ENCODE peak calls at places on chromosomes 3 and 15, in four cellular contexts. One of them, this sample, is unnamed.

GRCh38 chr3:71369733-71370391 is 213.7 kb downstream of the FOXP1 start:
- DNase-seq in RWPE1: no peak
- DNase-seq in endothelial cell of umbilical vein: peak; percentile 15
- DNase-seq in breast epithelium: no peak
- DNase-seq in this sample: no peak

GRCh38 chr3:134471521-134472193 is 14.1 kb downstream of the ANAPC13 start:
- DNase-seq in endothelial cell of umbilical vein: peak; percentile 71
- DNase-seq in RWPE1: peak; percentile 54
- DNase-seq in breast epithelium: no peak
- DNase-seq in this sample: no peak

GRCh38 chr3:4977001-4977888 is 2.0 kb upstream of the BHLHE40 start:
- DNase-seq in endothelial cell of umbilical vein: peak; percentile 92
- DNase-seq in breast epithelium: peak; percentile 79
- DNase-seq in RWPE1: peak; percentile 44
- DNase-seq in this sample: no peak

GRCh38 chr3:71341721-71342120 is 241.8 kb downstream of the FOXP1 start:
- DNase-seq in RWPE1: peak; percentile 8
- DNase-seq in endothelial cell of umbilical vein: peak; percentile 54
- DNase-seq in breast epithelium: no peak
- DNase-seq in this sample: peak; percentile 47

GRCh38 chr3:110568246-110568645 is 503.4 kb upstream of the NECTIN3 start:
- DNase-seq in endothelial cell of umbilical vein: peak; percentile 6
- DNase-seq in breast epithelium: no peak
- DNase-seq in RWPE1: peak; percentile 49
- DNase-seq in this sample: peak; percentile 49

GRCh38 chr15:84797212-84797611 is 19.9 kb upstream of the ALPK3 start:
- DNase-seq in endothelial cell of umbilical vein: no peak
- DNase-seq in breast epithelium: no peak
- DNase-seq in RWPE1: no peak
- DNase-seq in this sample: peak; percentile 42

GRCh38 chr3:82467051-82467450 is 705.6 kb upstream of the GBE1 start:
- DNase-seq in endothelial cell of umbilical vein: no peak
- DNase-seq in RWPE1: no peak
- DNase-seq in breast epithelium: no peak
- DNase-seq in this sample: no peak

GRCh38 chr3:156675744-156676466 is 1.5 kb downstream of the TIPARP start:
- DNase-seq in endothelial cell of umbilical vein: peak; percentile 88
- DNase-seq in RWPE1: peak; percentile 77
- DNase-seq in breast epithelium: no peak
- DNase-seq in this sample: peak; percentile 55

GRCh38 chr15:67146875-67147381 is 81.5 kb downstream of the SMAD3 start:
- DNase-seq in breast epithelium: no peak
- DNase-seq in RWPE1: peak; percentile 95
- DNase-seq in endothelial cell of umbilical vein: peak; percentile 94
- DNase-seq in this sample: peak; percentile 88

GRCh38 chr3:196198771-196199753 is 12.1 kb downstream of the ZDHHC19 start:
- DNase-seq in endothelial cell of umbilical vein: no peak
- DNase-seq in RWPE1: no peak
- DNase-seq in breast epithelium: no peak
- DNase-seq in this sample: no peak

GRCh38 chr15:63985221-63986184 is 60.8 kb downstream of the DAPK2 start:
- DNase-seq in RWPE1: no peak
- DNase-seq in breast epithelium: no peak
- DNase-seq in endothelial cell of umbilical vein: peak; percentile 30
- DNase-seq in this sample: no peak

GRCh38 chr3:41863024-41863423 is 98.9 kb downstream of the ULK4 start:
- DNase-seq in RWPE1: no peak
- DNase-seq in endothelial cell of umbilical vein: no peak
- DNase-seq in breast epithelium: no peak
- DNase-seq in this sample: no peak

GRCh38 chr15:78879517-78880241 is 7.0 kb downstream of the MORF4L1 start:
- DNase-seq in RWPE1: no peak
- DNase-seq in endothelial cell of umbilical vein: no peak
- DNase-seq in breast epithelium: no peak
- DNase-seq in this sample: no peak

GRCh38 chr3:69200384-69201068 is 78.1 kb upstream of the LMOD3 start:
- DNase-seq in breast epithelium: peak; percentile 55
- DNase-seq in endothelial cell of umbilical vein: peak; percentile 94
- DNase-seq in RWPE1: peak; percentile 61
- DNase-seq in this sample: no peak

DNA sequence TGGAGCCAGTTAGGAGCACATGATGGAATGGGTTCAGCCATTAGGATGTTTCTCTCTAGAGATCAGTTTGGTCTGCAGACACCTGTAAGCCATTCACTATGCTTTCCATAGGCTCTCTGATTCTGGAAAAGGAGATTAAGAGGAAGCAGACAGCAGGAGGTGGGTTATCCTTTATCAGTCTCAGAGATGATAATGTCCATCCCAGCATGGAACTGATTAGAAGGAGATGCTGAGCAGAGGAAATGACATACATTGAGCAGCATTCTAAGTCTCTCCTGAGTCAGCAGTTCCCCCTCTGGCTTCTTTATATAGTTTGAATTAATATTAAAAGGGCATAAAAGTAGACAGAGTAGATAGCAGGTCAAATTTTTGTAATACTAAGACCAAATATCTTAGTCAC is 591.1 kb downstream of the GBE1 start:
- DNase-seq in RWPE1: no peak
- DNase-seq in breast epithelium: no peak
- DNase-seq in endothelial cell of umbilical vein: no peak
- DNase-seq in this sample: no peak
- H3K27ac ChIP-seq in RWPE1: no peak overlapping the region
- H3K27ac ChIP-seq in breast epithelium: no peak overlapping the region
- H3K27ac ChIP-seq in endothelial cell of umbilical vein: no peak overlapping the region
- H3K27ac ChIP-seq in this sample: no peak overlapping the region

GRCh38 chr15:40241305-40242215 is 2.7 kb downstream of the PAK6 start:
- DNase-seq in endothelial cell of umbilical vein: no peak
- DNase-seq in breast epithelium: no peak
- DNase-seq in RWPE1: no peak
- DNase-seq in this sample: no peak

GRCh38 chr15:40238481-40238926 is 359 bp upstream of the PAK6 start:
- DNase-seq in breast epithelium: no peak
- DNase-seq in endothelial cell of umbilical vein: no peak
- DNase-seq in RWPE1: no peak
- DNase-seq in this sample: no peak

GRCh38 chr15:40239671-40240618 is 1.1 kb downstream of the PAK6 start:
- DNase-seq in breast epithelium: no peak
- DNase-seq in endothelial cell of umbilical vein: no peak
- DNase-seq in RWPE1: peak; percentile 79
- DNase-seq in this sample: no peak

GRCh38 chr15:40240619-40241304 is 1.9 kb downstream of the PAK6 start:
- DNase-seq in endothelial cell of umbilical vein: no peak
- DNase-seq in breast epithelium: no peak
- DNase-seq in RWPE1: peak; percentile 60
- DNase-seq in this sample: no peak

GRCh38 chr15:40238927-40239591 is at the start of gene PAK6:
- DNase-seq in breast epithelium: peak; percentile 91
- DNase-seq in RWPE1: peak; percentile 97
- DNase-seq in endothelial cell of umbilical vein: peak; percentile 11
- DNase-seq in this sample: no peak
- H3K27ac ChIP-seq in breast epithelium: peak within 1 kb of the TSS; percentile 82
- H3K27ac ChIP-seq in RWPE1: peak within 1 kb of the TSS; percentile 100
- H3K27ac ChIP-seq in endothelial cell of umbilical vein: no peak within 1 kb of the TSS
- H3K27ac ChIP-seq in this sample: no peak within 1 kb of the TSS

GRCh38 chr3:9934993-9935392 is 1.4 kb downstream of the CRELD1 start:
- DNase-seq in RWPE1: no peak
- DNase-seq in endothelial cell of umbilical vein: no peak
- DNase-seq in breast epithelium: no peak
- DNase-seq in this sample: no peak
- H3K27ac ChIP-seq in RWPE1: no peak overlapping the region
- H3K27ac ChIP-seq in endothelial cell of umbilical vein: no peak overlapping the region
- H3K27ac ChIP-seq in breast epithelium: peak overlapping the region; percentile 99
- H3K27ac ChIP-seq in this sample: no peak overlapping the region

GRCh38 chr3:173301647-173302046 is 95.9 kb upstream of the NLGN1 start:
- DNase-seq in breast epithelium: no peak
- DNase-seq in RWPE1: no peak
- DNase-seq in endothelial cell of umbilical vein: no peak
- DNase-seq in this sample: no peak
- H3K27ac ChIP-seq in breast epithelium: no peak overlapping the region
- H3K27ac ChIP-seq in RWPE1: no peak overlapping the region
- H3K27ac ChIP-seq in endothelial cell of umbilical vein: no peak overlapping the region
- H3K27ac ChIP-seq in this sample: peak overlapping the region; percentile 11

GRCh38 chr3:149620291-149621020 is 37.4 kb downstream of the WWTR1 start:
- DNase-seq in endothelial cell of umbilical vein: no peak
- DNase-seq in RWPE1: no peak
- DNase-seq in breast epithelium: no peak
- DNase-seq in this sample: peak; percentile 32
- H3K27ac ChIP-seq in endothelial cell of umbilical vein: peak overlapping the region; percentile 99
- H3K27ac ChIP-seq in RWPE1: no peak overlapping the region
- H3K27ac ChIP-seq in breast epithelium: peak overlapping the region; percentile 66
- H3K27ac ChIP-seq in this sample: peak overlapping the region; percentile 49

DNA sequence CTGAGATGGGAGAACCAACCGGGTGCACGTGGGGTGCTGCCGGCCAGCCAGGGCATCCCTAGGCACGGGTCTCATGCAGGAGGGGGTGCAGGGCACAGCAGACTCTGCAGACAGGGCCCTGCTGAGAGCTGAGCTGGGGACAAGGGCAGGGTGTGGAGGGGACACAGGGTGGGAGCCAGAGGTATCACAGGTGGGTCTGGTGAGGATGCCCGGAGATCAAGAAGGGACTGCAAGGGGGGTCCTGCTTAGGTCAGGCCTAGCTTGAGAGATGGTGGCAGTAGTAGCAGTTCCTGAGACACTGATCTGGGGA is 39.5 kb upstream of the PRR23E start:
- DNase-seq in endothelial cell of umbilical vein: no peak
- DNase-seq in breast epithelium: no peak
- DNase-seq in RWPE1: no peak
- DNase-seq in this sample: no peak
- H3K27ac ChIP-seq in endothelial cell of umbilical vein: no peak overlapping the region
- H3K27ac ChIP-seq in breast epithelium: no peak overlapping the region
- H3K27ac ChIP-seq in RWPE1: no peak overlapping the region
- H3K27ac ChIP-seq in this sample: no peak overlapping the region

DNA sequence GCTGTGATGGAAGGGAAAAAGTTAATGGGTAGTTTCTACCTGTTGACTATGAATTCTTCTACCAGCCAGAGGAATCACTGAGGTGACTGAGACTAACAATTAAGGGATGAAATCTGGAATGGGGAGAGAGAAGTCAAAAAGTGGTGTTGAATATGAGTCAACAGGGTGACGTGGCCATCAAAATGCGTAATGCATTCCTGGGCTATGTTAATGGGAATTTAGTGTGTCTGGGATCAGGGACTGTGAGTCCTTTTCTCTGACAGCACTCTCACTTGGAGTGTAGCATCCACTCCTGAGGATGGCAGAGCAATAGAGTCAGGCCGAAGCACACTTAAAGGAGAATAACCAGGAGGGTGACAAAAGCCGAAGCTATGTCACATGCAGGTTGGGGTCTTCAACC is 60.4 kb downstream of the MESD start:
- DNase-seq in RWPE1: peak; percentile 77
- DNase-seq in breast epithelium: no peak
- DNase-seq in endothelial cell of umbilical vein: no peak
- DNase-seq in this sample: peak; percentile 24
- H3K27ac ChIP-seq in RWPE1: no peak overlapping the region
- H3K27ac ChIP-seq in breast epithelium: no peak overlapping the region
- H3K27ac ChIP-seq in endothelial cell of umbilical vein: no peak overlapping the region
- H3K27ac ChIP-seq in this sample: peak overlapping the region; percentile 61

GRCh38 chr3:114192141-114192540 is 13.3 kb upstream of the DRD3 start:
- DNase-seq in breast epithelium: no peak
- DNase-seq in RWPE1: no peak
- DNase-seq in endothelial cell of umbilical vein: no peak
- DNase-seq in this sample: no peak

DNA sequence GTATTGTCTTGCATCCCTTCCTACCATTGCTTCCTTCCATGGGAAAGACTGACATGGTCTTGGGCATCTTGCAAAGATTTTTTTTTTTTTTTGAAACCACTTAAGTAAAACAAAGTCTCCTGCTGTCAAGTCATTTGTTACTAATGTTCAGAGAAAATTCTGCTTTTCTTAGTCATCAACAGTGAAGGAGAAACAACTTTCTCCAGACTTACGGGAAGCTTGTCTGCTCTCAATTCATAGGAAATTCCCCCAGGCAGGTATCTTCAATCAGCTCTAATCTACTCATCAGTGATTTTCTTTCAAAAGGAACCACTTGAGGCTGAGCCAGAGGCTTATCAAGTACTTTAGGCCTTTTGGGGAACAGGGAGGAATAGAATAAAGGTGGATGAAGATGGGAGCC is 15.9 kb upstream of the DRD3 start:
- DNase-seq in RWPE1: no peak
- DNase-seq in breast epithelium: no peak
- DNase-seq in endothelial cell of umbilical vein: no peak
- DNase-seq in this sample: no peak
- H3K27ac ChIP-seq in RWPE1: no peak overlapping the region
- H3K27ac ChIP-seq in breast epithelium: no peak overlapping the region
- H3K27ac ChIP-seq in endothelial cell of umbilical vein: no peak overlapping the region
- H3K27ac ChIP-seq in this sample: no peak overlapping the region

DNA sequence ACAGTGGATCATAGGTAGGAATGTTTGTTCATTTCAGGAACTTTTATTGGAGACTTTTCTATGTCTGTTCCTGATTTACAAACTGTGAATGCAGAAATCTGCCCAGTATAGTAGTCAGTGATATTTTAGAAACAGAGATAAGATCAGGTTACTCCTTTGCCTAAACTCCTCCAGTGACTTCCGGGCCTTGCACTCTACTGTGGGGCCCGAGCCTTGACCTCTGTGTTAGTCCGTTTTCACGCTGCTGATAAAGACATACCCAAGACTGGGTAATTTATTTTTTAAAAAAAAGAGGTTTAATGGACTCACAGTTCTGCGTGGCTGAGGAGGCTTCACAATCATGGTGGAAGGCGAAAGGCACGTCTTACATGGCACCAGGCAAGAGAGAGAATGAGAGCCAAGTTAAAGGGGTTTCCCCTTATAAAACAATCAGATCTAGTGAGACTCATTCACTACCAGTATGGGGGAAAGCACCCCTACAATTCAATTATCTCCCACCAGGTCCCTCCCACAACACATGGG is 127.1 kb downstream of the DNAJB8 start:
- DNase-seq in breast epithelium: peak; percentile 28
- DNase-seq in endothelial cell of umbilical vein: no peak
- DNase-seq in RWPE1: no peak
- DNase-seq in this sample: no peak
- H3K27ac ChIP-seq in breast epithelium: no peak overlapping the region
- H3K27ac ChIP-seq in endothelial cell of umbilical vein: no peak overlapping the region
- H3K27ac ChIP-seq in RWPE1: no peak overlapping the region
- H3K27ac ChIP-seq in this sample: no peak overlapping the region